ENCODE peak calls at places on chromosomes 3 and 15, in six cellular contexts. E is DND-41, V is NCI-H69, T is NT2/D1, W is T-helper 17 cell, C is RWPE1. X is an unnamed sample.

GRCh38 chr3:30453364-30454039 is 152.9 kb upstream of the TGFBR2 start:
- DNase-seq in W (no peak), T (no peak), C (no peak), V (no peak), E (no peak), X (no peak)

GRCh38 chr15:63553388-63553791 is 43.8 kb upstream of the FBXL22 start:
- DNase-seq in W (no peak), E (no peak), C (peak), T (no peak), V (peak), X (peak)

GRCh38 chr3:29280675-29281264 is at the start of gene RBMS3:
- DNase-seq in T (peak), W (no peak), C (peak), V (peak), E (peak), X (no peak)

GRCh38 chr3:129593595-129594339 is 12.7 kb downstream of the PLXND1 start:
- DNase-seq in T (no peak), W (no peak), V (peak), C (no peak), E (peak), X (peak)

GRCh38 chr15:101773496-101774100 is 29.7 kb upstream of the OR4F6 start:
- DNase-seq in T (no peak), V (peak), E (no peak), W (no peak), C (no peak), X (peak)

GRCh38 chr15:95561463-95561862 is 769.0 kb upstream of the NR2F2 start:
- DNase-seq in W (no peak), T (no peak), V (no peak), E (no peak), C (no peak), X (no peak)

GRCh38 chr3:196883361-196883760 is 15.6 kb downstream of the SENP5 start:
- DNase-seq in C (no peak), V (no peak), W (no peak), E (no peak), T (no peak), X (no peak)

GRCh38 chr15:90221251-90221900 is 12.4 kb downstream of the CIB1 start:
- DNase-seq in T (peak), W (no peak), E (peak), C (peak), V (peak), X (peak)

GRCh38 chr15:70526221-70526973 is 237.0 kb downstream of the UACA start:
- DNase-seq in V (peak), T (no peak), W (no peak), E (no peak), C (peak), X (peak)

GRCh38 chr15:56672721-56673120 is 60.6 kb downstream of the ZNF280D start:
- DNase-seq in W (no peak), E (no peak), T (no peak), V (no peak), C (no peak), X (no peak)

GRCh38 chr3:33737146-33737545 is 19.1 kb upstream of the CLASP2 start:
- DNase-seq in E (no peak), V (no peak), W (no peak), T (no peak), C (no peak), X (no peak)

GRCh38 chr3:194952882-194953281 is 267.2 kb downstream of the FAM43A start:
- DNase-seq in W (no peak), V (no peak), T (no peak), E (no peak), C (no peak), X (no peak)

GRCh38 chr3:71145954-71146353 is 437.6 kb downstream of the FOXP1 start:
- DNase-seq in C (no peak), V (peak), T (no peak), W (no peak), E (no peak), X (no peak)

GRCh38 chr3:14791343-14791945 is 27.3 kb upstream of the FGD5 start:
- DNase-seq in C (peak), W (peak), E (peak), T (peak), V (peak), X (peak)

GRCh38 chr3:100009285-100010086 is 104.8 kb downstream of the FILIP1L start:
- DNase-seq in C (no peak), T (no peak), V (peak), W (no peak), E (no peak), X (no peak)

GRCh38 chr3:22156868-22157267 is 405.9 kb upstream of the ZNF385D start:
- DNase-seq in W (no peak), T (no peak), C (no peak), E (no peak), V (no peak), X (no peak)